ENCODE peak calls at places on chromosomes 12 and 14, in four cellular contexts. N, Y, K and W are unnamed samples.

GRCh38 chr14:54893151-54893760 is 9.4 kb downstream of the GCH1 start:
- DNase-seq in K (peak; percentile 71), Y (peak; percentile 15), N (peak; percentile 47), W (peak; percentile 38)

GRCh38 chr12:125853670-125854069 is 788.4 kb downstream of the AACS start:
- DNase-seq in N (no peak), K (no peak), Y (no peak), W (no peak)

GRCh38 chr14:58587271-58587670 is 50.5 kb upstream of the DACT1 start:
- DNase-seq in N (peak; percentile 27), Y (no peak), K (peak; percentile 24), W (no peak)

GRCh38 chr14:64758711-64759554 is 54.7 kb downstream of the PLEKHG3 start:
- DNase-seq in N (peak; percentile 83), K (peak; percentile 88), Y (no peak), W (no peak)

GRCh38 chr12:12387521-12387920 is 30.6 kb downstream of the BORCS5 start:
- DNase-seq in K (peak; percentile 67), N (no peak), Y (no peak), W (peak; percentile 28)

GRCh38 chr12:3101309-3102022 is 24.3 kb downstream of the TSPAN9 start:
- DNase-seq in Y (no peak), N (no peak), K (no peak), W (no peak)

GRCh38 chr12:128807161-128807724 is 16.5 kb downstream of the SLC15A4 start:
- DNase-seq in N (no peak), Y (no peak), K (no peak), W (no peak)

GRCh38 chr12:47903927-47904646 is 707 bp downstream of the VDR start:
- DNase-seq in Y (no peak), K (peak; percentile 87), N (peak; percentile 47), W (peak; percentile 38)

GRCh38 chr12:114667669-114668150 is 16.3 kb downstream of the TBX3 start:
- DNase-seq in Y (no peak), N (no peak), K (no peak), W (no peak)

GRCh38 chr12:57452181-57452936 is 2.7 kb upstream of the INHBE start:
- DNase-seq in K (peak; percentile 90), N (peak; percentile 65), Y (no peak), W (no peak)

GRCh38 chr14:60179296-60179924 is 14.2 kb upstream of the DHRS7 start:
- DNase-seq in Y (no peak), K (no peak), N (no peak), W (no peak)

GRCh38 chr14:103641181-103641580 is 12.2 kb downstream of the KLC1 start:
- DNase-seq in K (peak; percentile 65), N (no peak), Y (no peak), W (peak; percentile 49)

GRCh38 chr12:38886064-38886463 is 19.3 kb downstream of the CPNE8 start:
- DNase-seq in N (no peak), Y (no peak), K (peak; percentile 48), W (peak; percentile 10)

GRCh38 chr12:42477931-42478330 is 111.6 kb downstream of the PRICKLE1 start:
- DNase-seq in K (no peak), Y (no peak), N (no peak), W (no peak)

GRCh38 chr12:67161322-67161918 is 107.7 kb upstream of the CAND1 start:
- DNase-seq in Y (peak; percentile 7), K (peak; percentile 27), N (peak; percentile 8), W (no peak)

GRCh38 chr12:67472551-67472950 is 176.0 kb upstream of the DYRK2 start:
- DNase-seq in N (no peak), Y (no peak), K (no peak), W (no peak)

GRCh38 chr14:105271224-105271890 is 23.0 kb downstream of the BTBD6 start:
- DNase-seq in K (no peak), N (no peak), Y (no peak), W (no peak)

GRCh38 chr12:93108958-93109357 is 179.9 kb upstream of the EEA1 start:
- DNase-seq in K (peak; percentile 54), N (peak; percentile 70), Y (no peak), W (no peak)

GRCh38 chr14:99619873-99620834 is 16.1 kb upstream of the CCDC85C start:
- DNase-seq in K (peak; percentile 32), Y (no peak), N (no peak), W (no peak)

GRCh38 chr12:103348935-103349334 is 146.8 kb downstream of the C12orf42 start:
- DNase-seq in N (no peak), K (no peak), Y (no peak), W (no peak)

GRCh38 chr14:90678420-90678819 is 137.8 kb downstream of the TTC7B start:
- DNase-seq in K (no peak), N (no peak), Y (no peak), W (no peak)

GRCh38 chr14:68655021-68655811 is 137.7 kb downstream of the ZFP36L1 start:
- DNase-seq in Y (no peak), N (no peak), K (peak; percentile 43), W (no peak)

GRCh38 chr14:88695873-88696272 is 96.9 kb downstream of the EML5 start:
- DNase-seq in Y (no peak), N (no peak), K (peak; percentile 7), W (peak; percentile 5)

GRCh38 chr12:71854594-71854993 is 15.0 kb downstream of the TBC1D15 start:
- DNase-seq in Y (no peak), N (no peak), K (no peak), W (no peak)

GRCh38 chr14:33796356-33796755 is 154.5 kb downstream of the EGLN3 start:
- DNase-seq in N (peak; percentile 34), Y (no peak), K (peak; percentile 71), W (no peak)

GRCh38 chr14:74636424-74637183 is 24.6 kb upstream of the LTBP2 start:
- DNase-seq in K (no peak), Y (no peak), N (no peak), W (no peak)

GRCh38 chr12:52234226-52234810 is 1.3 kb downstream of the KRT7 start:
- DNase-seq in Y (no peak), K (no peak), N (no peak), W (no peak)

GRCh38 chr14:50530794-50531193 is 1.6 kb downstream of the MAP4K5 start:
- DNase-seq in K (peak; percentile 21), Y (no peak), N (no peak), W (no peak)

GRCh38 chr12:2494490-2495192 is 300.1 kb upstream of the FKBP4 start:
- DNase-seq in K (peak; percentile 3), N (no peak), Y (no peak), W (no peak)

GRCh38 chr12:110577717-110578521 is 5.2 kb downstream of the PPTC7 start:
- DNase-seq in K (peak; percentile 83), N (no peak), Y (no peak), W (no peak)

GRCh38 chr14:101507306-101508150 is 53.8 kb upstream of the DIO3 start:
- DNase-seq in K (no peak), Y (no peak), N (no peak), W (no peak)

GRCh38 chr14:34301107-34301734 is 160.8 kb downstream of the SPTSSA start:
- DNase-seq in Y (no peak), N (peak; percentile 8), K (peak; percentile 40), W (peak; percentile 5)

GRCh38 chr12:128356547-128356946 is 89.6 kb downstream of the TMEM132C start:
- DNase-seq in N (no peak), Y (no peak), K (no peak), W (no peak)

GRCh38 chr14:99137001-99137700 is 134.8 kb downstream of the BCL11B start:
- DNase-seq in K (no peak), N (no peak), Y (no peak), W (no peak)